ENCODE peak calls at places on chromosomes 3 and 15, in nine cellular contexts. P is foreskin fibroblast, T is IMR-90, V is epithelial cell of esophagus, A is AG09309, K is suprapubic skin, I is HFF-Myc, X is upper lobe of right lung, L is dorsolateral prefrontal cortex. S is an unnamed sample.
A peak's percentile ranks its signal among the peaks of the same experiment; 100 is the strongest.

GRCh38 chr15:78077860-78078187 is 313 bp upstream of the TBC1D2B start:
- DNase-seq in P (no peak), T (no peak), V (no peak), A (no peak), K (no peak), I (no peak), X (no peak), L (no peak), S (no peak)

GRCh38 chr3:129235310-129235917 is 14.0 kb upstream of the COPG1 start:
- DNase-seq in P (no peak), T (no peak), V (no peak), A (no peak), K (no peak), I (no peak), X (no peak), L (no peak), S (no peak)

GRCh38 chr3:170368921-170369320 is 11.4 kb downstream of the SKIL start:
- DNase-seq in P (no peak), T (no peak), V (no peak), A (no peak), K (no peak), I (no peak), X (no peak), L (no peak), S (no peak)

GRCh38 chr3:12280333-12280732 is 8.5 kb upstream of the PPARG start:
- DNase-seq in P (no peak), T (no peak), V (no peak), A (no peak), K (no peak), I (no peak), X (no peak), L (no peak), S (no peak)

GRCh38 chr3:144407290-144407689 is 435.7 kb downstream of the DIPK2A start:
- DNase-seq in P (no peak), T (no peak), V (no peak), A (no peak), K (no peak), I (no peak), X (no peak), L (no peak), S (no peak)

GRCh38 chr3:188633206-188633605 is 479.2 kb downstream of the LPP start:
- DNase-seq in P (no peak), T (no peak), V (peak; percentile 78), A (no peak), K (no peak), I (no peak), X (no peak), L (no peak), S (no peak)

GRCh38 chr15:78035319-78035718 is 42.2 kb downstream of the TBC1D2B start:
- DNase-seq in P (no peak), T (no peak), V (no peak), A (no peak), K (no peak), I (no peak), X (no peak), L (no peak), S (peak; percentile 37)

GRCh38 chr3:107438671-107439070 is 61.4 kb downstream of the CCDC54 start:
- DNase-seq in P (no peak), T (no peak), V (no peak), A (no peak), K (no peak), I (no peak), X (no peak), L (no peak), S (no peak)

GRCh38 chr3:175552929-175553328 is 693.8 kb downstream of the NAALADL2 start:
- DNase-seq in P (no peak), T (no peak), V (no peak), A (no peak), K (no peak), I (no peak), X (no peak), L (no peak), S (no peak)

GRCh38 chr3:156037356-156037755 is 83.0 kb upstream of the KCNAB1 start:
- DNase-seq in P (no peak), T (no peak), V (no peak), A (no peak), K (no peak), I (no peak), X (no peak), L (no peak), S (no peak)

GRCh38 chr15:49134683-49135341 is 20.6 kb downstream of the COPS2 start:
- DNase-seq in P (no peak), T (peak; percentile 59), V (no peak), A (peak; percentile 16), K (no peak), I (no peak), X (no peak), L (no peak), S (no peak)

GRCh38 chr15:49135342-49135857 is 20.0 kb downstream of the COPS2 start:
- DNase-seq in P (no peak), T (peak; percentile 6), V (no peak), A (no peak), K (no peak), I (no peak), X (no peak), L (no peak), S (no peak)

GRCh38 chr15:49135893-49136292 is 19.5 kb downstream of the COPS2 start:
- DNase-seq in P (peak; percentile 71), T (peak; percentile 92), V (peak; percentile 68), A (peak; percentile 59), K (no peak), I (no peak), X (no peak), L (no peak), S (no peak)

GRCh38 chr15:49137861-49138260 is 17.5 kb downstream of the COPS2 start:
- DNase-seq in P (no peak), T (peak; percentile 61), V (no peak), A (peak; percentile 20), K (no peak), I (no peak), X (no peak), L (no peak), S (no peak)
- TF ChIP-seq CTCF in P (no peak), T (no peak), V (no peak), A (no peak), K (no peak), I (no peak), X (no peak), L (no peak), S (no peak)

GRCh38 chr15:73685561-73685960 is 1.4 kb downstream of the CD276 start:
- DNase-seq in P (no peak), T (peak; percentile 20), V (no peak), A (no peak), K (no peak), I (no peak), X (no peak), L (no peak), S (no peak)
- H3K4me3 ChIP-seq in P (peak overlapping the region; percentile 89), T (peak overlapping the region; percentile 98), V (no peak overlapping the region), A (peak overlapping the region; percentile 69), K (peak overlapping the region; percentile 85), I (peak overlapping the region; percentile 86), X (peak overlapping the region; percentile 87), L (peak overlapping the region; percentile 30), S (no peak overlapping the region)

DNA sequence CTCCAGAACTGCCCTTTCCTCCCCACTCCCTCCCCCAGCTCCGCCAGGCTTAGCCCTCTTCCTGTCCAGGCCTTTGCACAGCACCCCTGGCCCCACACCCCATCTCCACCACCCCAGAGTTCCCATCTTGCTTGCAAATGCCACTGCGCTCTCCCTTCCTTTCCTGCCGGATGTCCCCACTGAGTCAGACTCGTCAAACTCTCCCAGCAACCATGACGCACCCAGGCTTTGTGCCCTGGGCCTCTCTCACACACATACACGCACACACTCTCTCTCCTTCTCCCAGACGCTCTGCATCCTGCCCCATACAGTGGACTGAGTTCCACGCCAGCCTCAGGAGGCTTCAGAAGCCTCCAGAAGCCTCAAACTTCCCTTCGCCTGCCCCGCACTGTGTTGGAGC is 2.8 kb upstream of the CCDC9B start:
- DNase-seq in P (peak; percentile 94), T (peak; percentile 98), V (peak; percentile 97), A (peak; percentile 49), K (no peak), I (no peak), X (no peak), L (no peak), S (no peak)
- TF ChIP-seq CTCF in P (no peak), T (peak; percentile 4), V (no peak), A (no peak), K (no peak), I (no peak), X (no peak), L (no peak), S (no peak)

GRCh38 chr3:66473181-66473580 is 27.6 kb downstream of the LRIG1 start:
- DNase-seq in P (no peak), T (peak; percentile 58), V (no peak), A (no peak), K (no peak), I (no peak), X (no peak), L (no peak), S (no peak)
- H3K4me3 ChIP-seq in P (no peak overlapping the region), T (no peak overlapping the region), V (no peak overlapping the region), A (no peak overlapping the region), K (no peak overlapping the region), I (peak overlapping the region; percentile 0), X (no peak overlapping the region), L (no peak overlapping the region), S (no peak overlapping the region)

DNA sequence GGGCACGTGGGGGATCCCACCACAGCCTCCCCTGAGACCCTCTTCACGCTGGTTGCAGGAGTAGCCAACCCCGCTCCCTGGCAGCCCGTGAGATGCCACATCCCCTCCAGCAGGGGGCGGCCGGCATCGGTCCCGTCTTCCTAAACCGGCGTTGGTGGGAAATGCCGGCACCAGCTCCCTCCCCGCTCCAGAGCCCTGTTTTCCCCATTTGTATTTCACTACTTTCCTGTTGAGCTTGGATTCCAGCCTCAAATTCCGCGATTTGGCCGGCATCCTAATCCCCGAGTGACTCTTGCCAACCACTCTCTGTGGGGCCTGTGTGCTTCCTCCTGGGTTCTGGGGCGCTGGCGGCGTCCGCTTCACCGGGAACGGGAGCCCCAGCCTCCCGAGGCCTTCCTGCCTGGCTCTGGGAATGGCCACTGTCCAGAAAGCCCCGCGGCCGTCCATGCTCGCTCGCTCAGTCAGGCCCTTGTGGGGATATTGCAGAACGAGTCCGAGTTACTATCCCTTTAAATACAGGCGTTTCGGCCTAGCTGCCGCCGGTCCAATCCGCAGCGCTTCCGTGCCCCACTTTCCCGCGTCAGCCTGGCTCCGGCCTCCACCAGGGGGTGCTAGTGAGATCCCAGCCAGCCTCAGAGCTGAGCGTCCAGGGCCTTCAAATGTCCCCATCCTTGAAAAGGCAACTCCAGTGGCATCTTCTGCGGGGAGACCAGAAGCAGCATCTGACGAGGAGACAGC is 8.1 kb upstream of the ADAMTS17 start:
- DNase-seq in P (peak; percentile 71), T (peak; percentile 55), V (peak; percentile 88), A (peak; percentile 41), K (peak; percentile 94), I (peak; percentile 22), X (peak; percentile 96), L (peak; percentile 91), S (peak; percentile 93)
- TF ChIP-seq CTCF in P (peak; percentile 89), T (peak; percentile 80), V (peak; percentile 95), A (peak; percentile 95), K (peak; percentile 88), I (peak; percentile 78), X (peak; percentile 80), L (peak; percentile 81), S (peak; percentile 93)

DNA sequence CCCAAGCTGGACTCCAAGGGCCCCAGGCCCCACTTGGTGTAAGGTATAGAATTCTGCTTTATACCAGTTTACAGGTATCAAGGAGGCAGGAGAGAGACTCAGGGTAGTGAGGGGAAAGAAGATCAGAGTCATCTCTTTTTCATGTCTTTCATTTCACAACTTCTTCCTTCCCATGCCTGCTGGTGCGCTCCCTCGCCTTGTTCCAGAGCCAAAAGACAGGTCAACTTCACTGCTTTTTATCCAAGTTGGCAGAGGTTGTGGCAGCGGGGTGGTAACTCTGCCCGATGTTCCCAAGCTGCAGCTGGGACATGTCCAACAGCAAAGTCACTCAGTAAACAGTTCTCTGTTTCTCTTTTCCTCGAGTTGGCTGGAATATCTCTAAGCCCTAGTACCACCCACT is 86.3 kb upstream of the TCF12 start:
- DNase-seq in P (peak; percentile 46), T (no peak), V (peak; percentile 19), A (no peak), K (no peak), I (no peak), X (no peak), L (peak; percentile 27), S (peak; percentile 91)
- H3K4me3 ChIP-seq in P (no peak overlapping the region), T (no peak overlapping the region), V (no peak overlapping the region), A (no peak overlapping the region), K (no peak overlapping the region), I (no peak overlapping the region), X (no peak overlapping the region), L (no peak overlapping the region), S (no peak overlapping the region)